ENCODE peak calls at places on chromosomes 13 and 19, in four cellular contexts. A is HT1080; Z is mesendoderm; H is CD8-positive, alpha-beta memory T cell. Q is an unnamed sample.
A peak's percentile ranks its signal among the peaks of the same experiment; 100 is the strongest.

GRCh38 chr19:51166846-51167490 is 24.9 kb downstream of the SIGLEC7 start:
- DNase-seq in Z (no peak), A (no peak), H (no peak), Q (no peak)

GRCh38 chr13:20360835-20361412 is 128.8 kb upstream of the GJB6 start:
- DNase-seq in A (no peak), Z (no peak), H (no peak), Q (no peak)

GRCh38 chr19:4635763-4636135 is 3.6 kb upstream of the TNFAIP8L1 start:
- DNase-seq in H (no peak), Z (no peak), A (no peak), Q (peak; percentile 64)

GRCh38 chr13:110912651-110913051 is 2.2 kb downstream of the ANKRD10 start:
- DNase-seq in A (peak; percentile 35), Z (peak; percentile 22), H (no peak), Q (peak; percentile 55)

GRCh38 chr19:33508941-33509614 is 12.5 kb downstream of the PEPD start:
- DNase-seq in Z (no peak), A (peak; percentile 63), H (no peak), Q (no peak)

GRCh38 chr19:33471111-33471996 is 50.2 kb downstream of the PEPD start:
- DNase-seq in Z (no peak), A (no peak), H (no peak), Q (peak; percentile 17)

GRCh38 chr19:51799311-51799997 is 4.5 kb downstream of the FPR3 start:
- DNase-seq in A (peak; percentile 88), H (no peak), Z (no peak), Q (no peak)

GRCh38 chr19:3224346-3225325 is at the start of gene CELF5:
- DNase-seq in H (peak; percentile 65), Z (peak; percentile 44), A (no peak), Q (peak; percentile 85)